ENCODE peak calls at places on chromosomes 5 and 9, in nine cellular contexts. T, W, N, Y, J, U, H, P and Z are unnamed samples.

GRCh38 chr5:132497488-132497997 is 7.0 kb upstream of the IRF1 start:
- DNase-seq in P (peak), W (no peak), T (peak), U (peak), Y (no peak), J (peak), H (peak), N (peak), Z (no peak)

GRCh38 chr5:82149434-82149833 is 128.7 kb downstream of the RPS23 start:
- DNase-seq in N (no peak), J (no peak), H (no peak), Y (no peak), U (no peak), P (no peak), T (no peak), W (no peak), Z (no peak)

GRCh38 chr9:87285183-87285582 is 212.5 kb upstream of the DAPK1 start:
- DNase-seq in Y (no peak), J (no peak), H (no peak), T (no peak), P (peak), N (no peak), U (peak), W (no peak), Z (no peak)

GRCh38 chr5:143533978-143534763 is 130.7 kb upstream of the NR3C1 start:
- DNase-seq in H (no peak), U (no peak), N (no peak), T (no peak), J (no peak), Y (no peak), W (no peak), P (no peak), Z (no peak)

GRCh38 chr5:89417990-89418820 is 535.2 kb upstream of the MEF2C start:
- DNase-seq in U (no peak), P (no peak), Y (no peak), H (no peak), J (no peak), T (peak), W (no peak), N (no peak), Z (no peak)

GRCh38 chr5:440413-441180 is 2.4 kb upstream of the EXOC3 start:
- DNase-seq in T (no peak), J (no peak), P (no peak), H (no peak), U (no peak), W (no peak), Y (no peak), N (no peak), Z (no peak)

GRCh38 chr5:108264533-108264932 is 117.4 kb downstream of the FBXL17 start:
- DNase-seq in H (no peak), J (no peak), U (no peak), W (no peak), Y (no peak), P (no peak), N (no peak), T (no peak), Z (no peak)

GRCh38 chr5:76607353-76607871 is 15.8 kb downstream of the F2RL2 start:
- DNase-seq in U (peak), N (peak), T (peak), Y (no peak), P (no peak), W (peak), H (peak), J (no peak), Z (no peak)

GRCh38 chr5:93430673-93431192 is 150.3 kb downstream of the NR2F1-AS1 start:
- DNase-seq in T (no peak), U (no peak), P (no peak), J (no peak), W (peak), Y (no peak), N (peak), H (no peak), Z (no peak)

GRCh38 chr5:149400304-149400703 is 21.2 kb upstream of the IL17B start:
- DNase-seq in H (no peak), J (no peak), W (peak), T (no peak), N (no peak), Y (no peak), U (no peak), P (no peak), Z (no peak)

GRCh38 chr5:110880413-110880812 is 141.6 kb downstream of the SLC25A46 start:
- DNase-seq in J (peak), H (no peak), W (no peak), N (peak), Y (no peak), T (no peak), U (peak), P (no peak), Z (no peak)

GRCh38 chr9:130480673-130481072 is 35.9 kb downstream of the ASS1 start:
- DNase-seq in U (no peak), H (no peak), W (peak), P (no peak), Y (no peak), T (peak), J (no peak), N (no peak), Z (no peak)

GRCh38 chr5:7395432-7396168 is at the start of gene ADCY2:
- DNase-seq in P (peak), N (no peak), W (no peak), Y (no peak), T (peak), J (no peak), H (no peak), U (no peak), Z (no peak)

GRCh38 chr5:7396169-7397004 is 449 bp downstream of the ADCY2 start:
- DNase-seq in T (peak), Y (no peak), H (no peak), N (peak), P (peak), U (peak), J (peak), W (peak), Z (peak)

GRCh38 chr5:7394889-7395431 is 978 bp upstream of the ADCY2 start:
- DNase-seq in U (peak), Y (no peak), W (peak), J (no peak), P (peak), T (peak), H (no peak), N (no peak), Z (no peak)

GRCh38 chr5:7392401-7393024 is 3.4 kb upstream of the ADCY2 start:
- DNase-seq in W (peak), N (peak), U (peak), T (peak), J (peak), H (peak), Y (no peak), P (peak), Z (peak)

GRCh38 chr5:7393921-7394799 is 1.8 kb upstream of the ADCY2 start:
- DNase-seq in N (no peak), J (no peak), P (no peak), T (no peak), U (no peak), H (no peak), Y (no peak), W (no peak), Z (no peak)
- H3K4me3 ChIP-seq in N (no peak), J (no peak), P (no peak), T (peak), U (no peak), H (no peak), Y (no peak), W (no peak), Z (no peak)

DNA sequence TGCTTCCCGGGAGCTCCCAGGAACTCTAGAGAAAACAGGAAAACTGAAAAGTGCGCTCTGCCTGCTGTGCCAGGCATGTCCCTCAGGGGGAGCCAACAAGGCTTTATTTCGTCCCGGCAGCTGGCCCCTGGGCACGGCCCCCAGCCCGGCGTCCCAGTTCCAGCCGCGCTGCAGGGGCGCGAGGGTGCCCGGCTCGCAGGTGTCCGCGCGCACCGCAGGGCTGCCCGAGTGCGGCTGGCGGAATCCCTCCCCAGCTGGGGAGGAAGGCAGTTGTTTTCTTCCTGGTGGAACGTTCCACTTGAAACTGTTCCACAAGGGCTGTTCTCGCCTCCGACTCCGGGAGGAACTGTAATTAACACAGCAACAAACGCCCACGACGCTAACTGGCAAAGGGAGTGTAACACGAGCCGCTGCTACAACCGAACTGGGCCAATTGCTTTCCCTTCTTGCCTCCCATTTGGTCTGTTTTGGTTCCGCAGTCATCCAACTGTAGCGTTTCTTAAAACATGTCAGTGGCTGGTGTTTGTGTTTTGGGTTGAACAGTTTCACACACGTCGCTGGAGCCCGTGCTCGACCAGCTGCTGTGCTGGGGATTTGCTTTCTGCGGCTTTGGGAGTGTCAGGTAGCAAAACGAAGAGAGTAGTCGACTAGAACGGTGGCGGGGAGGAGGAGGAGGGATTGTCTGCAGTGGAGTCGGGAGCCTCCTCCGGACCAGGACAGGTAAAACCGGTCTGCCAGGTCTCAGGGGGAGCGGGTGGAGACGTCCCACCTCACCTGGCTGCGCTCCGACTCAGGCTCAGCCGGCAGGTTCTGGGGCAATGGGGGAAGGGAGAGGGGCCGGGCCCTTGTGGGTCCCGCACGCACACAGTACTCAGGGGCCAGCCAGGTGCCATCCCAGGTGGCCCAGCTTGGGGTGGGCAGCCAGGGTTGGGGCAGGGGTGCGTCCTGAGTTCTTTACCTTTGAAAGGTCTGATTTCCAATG is 131.6 kb upstream of the NIPBL start:
- DNase-seq in U (peak), J (peak), P (peak), W (peak), T (peak), Y (peak), N (peak), H (peak), Z (peak)
- TF ChIP-seq EZH2phosphoT487 in U (no peak), J (no peak), P (no peak), W (peak), T (no peak), Y (no peak), N (no peak), H (peak), Z (no peak)

GRCh38 chr5:54520940-54521339 is 3.4 kb downstream of the SNX18 start:
- DNase-seq in Y (no peak), U (no peak), H (no peak), T (no peak), N (peak), P (no peak), J (no peak), W (no peak), Z (no peak)
- H3K4me3 ChIP-seq in Y (no peak), U (peak), H (peak), T (peak), N (peak), P (peak), J (peak), W (peak), Z (peak)

GRCh38 chr9:134358026-134358967 is 32.0 kb downstream of the RXRA start:
- DNase-seq in N (peak), P (peak), U (no peak), W (no peak), H (no peak), T (no peak), J (no peak), Y (no peak), Z (no peak)

GRCh38 chr9:134358968-134359319 is 32.7 kb downstream of the RXRA start:
- DNase-seq in Y (no peak), P (no peak), H (no peak), T (no peak), U (no peak), W (no peak), N (no peak), J (no peak), Z (no peak)

GRCh38 chr9:134356496-134357470 is 30.5 kb downstream of the RXRA start:
- DNase-seq in U (peak), T (no peak), P (peak), Y (no peak), N (no peak), H (no peak), W (no peak), J (peak), Z (no peak)

GRCh38 chr9:134355561-134356278 is 29.5 kb downstream of the RXRA start:
- DNase-seq in J (peak), T (peak), W (no peak), P (no peak), Y (no peak), H (no peak), U (peak), N (no peak), Z (no peak)

GRCh38 chr9:134357631-134358025 is 31.4 kb downstream of the RXRA start:
- DNase-seq in N (no peak), T (no peak), H (no peak), Y (no peak), U (no peak), J (no peak), W (no peak), P (no peak), Z (no peak)
- TF ChIP-seq EZH2phosphoT487 in N (no peak), T (no peak), H (no peak), Y (no peak), U (no peak), J (no peak), W (no peak), P (no peak), Z (no peak)

GRCh38 chr9:21993893-21994525 is at the start of gene CDKN2A:
- DNase-seq in N (peak), H (peak), Y (no peak), J (peak), T (peak), U (peak), W (peak), P (peak), Z (no peak)
- H3K4me3 ChIP-seq in N (peak), H (peak), Y (peak), J (peak), T (peak), U (peak), W (peak), P (peak), Z (no peak)